ENCODE peak calls at places on chromosomes 16 and 17, in ten cellular contexts. S is neural progenitor cell; D is T-helper 9 cell; P is activated naive CD4-positive, alpha-beta T cell; W is WTC11; T is Right ventricle myocardium superior; C is A549; N is NCI-H1092; F is RCC 7860; I is SHP77. Z is an unnamed sample.

GRCh38 chr17:47690121-47690520 is 3.8 kb upstream of the TBKBP1 start:
- DNase-seq in S (no peak), D (no peak), P (no peak), W (no peak), T (no peak), C (no peak), N (no peak), F (no peak), I (no peak), Z (no peak)

GRCh38 chr16:55508941-55509920 is at the start of gene LPCAT2:
- DNase-seq in S (peak), D (no peak), P (peak), W (peak), T (peak), C (peak), N (peak), F (peak), I (no peak), Z (peak)

GRCh38 chr17:77451271-77451893 is 310.6 kb downstream of the SEC14L1 start:
- DNase-seq in S (peak), D (peak), P (peak), W (peak), T (peak), C (no peak), N (peak), F (no peak), I (peak), Z (peak)

GRCh38 chr16:54677551-54677950 is 253.1 kb upstream of the IRX5 start:
- DNase-seq in S (no peak), D (no peak), P (no peak), W (no peak), T (no peak), C (no peak), N (no peak), F (no peak), I (no peak), Z (no peak)

GRCh38 chr16:27324851-27325301 is 11.1 kb downstream of the IL4R start:
- DNase-seq in S (peak), D (no peak), P (no peak), W (peak), T (no peak), C (no peak), N (no peak), F (no peak), I (no peak), Z (no peak)

GRCh38 chr16:49854227-49855203 is 1.4 kb downstream of the ZNF423 start:
- DNase-seq in S (peak), D (no peak), P (no peak), W (peak), T (peak), C (no peak), N (no peak), F (no peak), I (no peak), Z (no peak)

GRCh38 chr16:80803341-80804060 is 897 bp downstream of the CDYL2 start:
- DNase-seq in S (peak), D (peak), P (peak), W (peak), T (peak), C (no peak), N (no peak), F (no peak), I (no peak), Z (no peak)

GRCh38 chr16:27244363-27244755 is 24.2 kb downstream of the NSMCE1 start:
- DNase-seq in S (no peak), D (no peak), P (no peak), W (no peak), T (no peak), C (no peak), N (no peak), F (no peak), I (no peak), Z (no peak)

GRCh38 chr16:61890346-61890745 is 145.9 kb downstream of the CDH8 start:
- DNase-seq in S (no peak), D (no peak), P (no peak), W (no peak), T (no peak), C (peak), N (no peak), F (no peak), I (no peak), Z (no peak)

GRCh38 chr17:48045270-48046001 is 2.7 kb upstream of the NFE2L1 start:
- DNase-seq in S (no peak), D (no peak), P (no peak), W (no peak), T (no peak), C (no peak), N (no peak), F (no peak), I (no peak), Z (no peak)

GRCh38 chr16:2752850-2753522 is 548 bp downstream of the SRRM2 start:
- DNase-seq in S (peak), D (no peak), P (peak), W (no peak), T (peak), C (peak), N (peak), F (peak), I (peak), Z (peak)

GRCh38 chr17:53353919-53354351 is 468.8 kb upstream of the KIF2B start:
- DNase-seq in S (no peak), D (no peak), P (no peak), W (no peak), T (no peak), C (no peak), N (peak), F (no peak), I (peak), Z (no peak)

GRCh38 chr16:77238593-77238992 is 39.4 kb downstream of the SYCE1L start:
- DNase-seq in S (no peak), D (no peak), P (no peak), W (no peak), T (no peak), C (no peak), N (no peak), F (no peak), I (no peak), Z (no peak)

GRCh38 chr17:61338000-61338864 is 61.4 kb upstream of the TBX2 start:
- DNase-seq in S (no peak), D (no peak), P (no peak), W (no peak), T (no peak), C (peak), N (no peak), F (peak), I (no peak), Z (no peak)

GRCh38 chr17:61551255-61551742 is 39.7 kb downstream of the NACA2 start:
- DNase-seq in S (peak), D (no peak), P (no peak), W (no peak), T (no peak), C (peak), N (no peak), F (peak), I (peak), Z (peak)

GRCh38 chr17:66405836-66406679 is 103.6 kb downstream of the PRKCA start:
- DNase-seq in S (no peak), D (no peak), P (no peak), W (no peak), T (no peak), C (no peak), N (peak), F (no peak), I (no peak), Z (no peak)

Z was measured in Caco-2.